ENCODE peak calls at places on chromosomes 4 and X, in five cellular contexts. S, C, M, K and F are unnamed samples.

GRCh38 chr4:114417214-114417613 is 181.4 kb upstream of the UGT8 start:
- DNase-seq in S (peak), C (no peak), M (no peak), K (no peak), F (no peak)

GRCh38 chr4:24372341-24372740 is 212.0 kb downstream of the DHX15 start:
- DNase-seq in S (no peak), C (no peak), M (no peak), K (no peak), F (no peak)

GRCh38 chrX:19990519-19991349 is at the start of gene BCLAF3:
- DNase-seq in S (peak), C (peak), M (peak), K (peak), F (peak)

GRCh38 chr4:125254111-125254510 is 60.6 kb upstream of the FAT4 start:
- DNase-seq in S (no peak), C (no peak), M (peak), K (no peak), F (no peak)

GRCh38 chr4:9703391-9703790 is 78.0 kb upstream of the DRD5 start:
- DNase-seq in S (peak), C (peak), M (peak), K (peak), F (no peak)

GRCh38 chrX:129540725-129541184 is 696 bp downstream of the OCRL start:
- DNase-seq in S (peak), C (no peak), M (peak), K (peak), F (no peak)

GRCh38 chr4:134043266-134043665 is 158.3 kb downstream of the PABPC4L start:
- DNase-seq in S (no peak), C (no peak), M (no peak), K (no peak), F (no peak)

GRCh38 chrX:11267311-11267910 is 25.8 kb upstream of the AMELX start:
- DNase-seq in S (no peak), C (no peak), M (no peak), K (no peak), F (no peak)

GRCh38 chr4:26197018-26197779 is 123.6 kb upstream of the RBPJ start:
- DNase-seq in S (peak), C (peak), M (peak), K (no peak), F (peak)

GRCh38 chr4:107906458-107907100 is 24.8 kb upstream of the CYP2U1 start:
- DNase-seq in S (no peak), C (no peak), M (no peak), K (no peak), F (no peak)

GRCh38 chrX:2908125-2908685 is 20.9 kb downstream of the ARSD start:
- DNase-seq in S (no peak), C (no peak), M (no peak), K (no peak), F (no peak)

GRCh38 chrX:2910109-2910508 is 19.0 kb downstream of the ARSD start:
- DNase-seq in S (no peak), C (no peak), M (no peak), K (no peak), F (no peak)

GRCh38 chrX:2917767-2918166 is 11.4 kb downstream of the ARSD start:
- DNase-seq in S (no peak), C (no peak), M (no peak), K (no peak), F (no peak)

GRCh38 chrX:2907295-2907694 is 21.8 kb downstream of the ARSD start:
- DNase-seq in S (no peak), C (no peak), M (no peak), K (no peak), F (no peak)

GRCh38 chrX:2913118-2913517 is 16.0 kb downstream of the ARSD start:
- DNase-seq in S (no peak), C (no peak), M (no peak), K (peak), F (no peak)
- TF ChIP-seq CTCF in S (no peak), C (no peak), M (no peak), K (peak), F (no peak)

DNA sequence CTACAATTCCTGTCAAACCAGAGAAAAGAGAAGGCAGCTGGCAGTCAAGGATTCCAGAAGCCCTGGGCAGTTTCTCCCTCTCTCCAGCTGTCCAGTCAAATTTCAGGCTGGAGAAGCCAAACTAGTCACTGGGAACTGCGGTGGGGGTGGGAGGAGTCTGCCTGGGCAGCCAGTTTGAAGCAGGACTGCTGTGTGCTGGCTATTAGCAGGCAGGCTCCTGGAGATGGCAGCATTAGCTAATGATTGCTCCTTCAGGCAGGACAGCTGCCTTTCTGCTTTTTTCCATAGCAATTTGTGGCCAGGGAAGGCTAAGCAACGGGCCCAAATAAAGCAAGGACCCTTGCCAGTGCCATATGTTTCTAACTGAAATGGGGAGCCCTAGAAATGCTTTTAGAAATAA is 44.7 kb upstream of the FGF13 start:
- DNase-seq in S (peak), C (peak), M (peak), K (peak), F (no peak)
- TF ChIP-seq CTCF in S (peak), C (no peak), M (peak), K (peak), F (peak)

GRCh38 chr4:140233811-140234696 is 80.1 kb upstream of the MAML3 start:
- DNase-seq in S (peak), C (no peak), M (no peak), K (peak), F (no peak)
- TF ChIP-seq CTCF in S (no peak), C (no peak), M (no peak), K (peak), F (no peak)

GRCh38 chr4:158020175-158020574 is 152.7 kb downstream of the GASK1B start:
- DNase-seq in S (peak), C (no peak), M (peak), K (no peak), F (peak)

GRCh38 chr4:158020734-158021346 is 152.0 kb downstream of the GASK1B start:
- DNase-seq in S (peak), C (no peak), M (peak), K (no peak), F (no peak)

GRCh38 chr4:158025131-158025530 is 147.7 kb downstream of the GASK1B start:
- DNase-seq in S (peak), C (no peak), M (peak), K (no peak), F (no peak)
- TF ChIP-seq CTCF in S (no peak), C (no peak), M (no peak), K (no peak), F (no peak)

DNA sequence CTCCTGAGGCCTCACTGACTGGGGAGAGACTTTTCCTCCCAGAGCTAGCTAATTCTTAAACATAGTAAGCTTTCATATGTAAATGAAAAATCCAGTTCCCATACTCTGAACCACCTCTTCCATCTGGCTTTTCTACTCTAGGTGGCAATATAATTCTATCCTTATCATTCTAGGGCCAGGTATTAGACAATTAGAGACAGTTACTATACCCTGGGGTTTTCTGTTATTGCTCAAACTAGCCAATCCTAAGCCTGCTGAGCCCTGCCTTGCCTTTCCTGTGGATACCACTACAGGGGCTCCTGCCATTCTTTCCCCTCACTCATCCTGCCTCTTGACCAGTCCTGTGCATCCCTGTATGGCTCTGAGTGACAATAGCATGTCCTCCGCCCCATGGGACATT is 552.0 kb downstream of the STIM2 start:
- DNase-seq in S (peak), C (no peak), M (no peak), K (no peak), F (no peak)
- TF ChIP-seq CTCF in S (no peak), C (no peak), M (peak), K (no peak), F (no peak)

GRCh38 chr4:42965326-42965725 is 72.8 kb downstream of the GRXCR1 start:
- DNase-seq in S (peak), C (no peak), M (no peak), K (no peak), F (no peak)
- TF ChIP-seq CTCF in S (peak), C (no peak), M (peak), K (peak), F (no peak)

DNA sequence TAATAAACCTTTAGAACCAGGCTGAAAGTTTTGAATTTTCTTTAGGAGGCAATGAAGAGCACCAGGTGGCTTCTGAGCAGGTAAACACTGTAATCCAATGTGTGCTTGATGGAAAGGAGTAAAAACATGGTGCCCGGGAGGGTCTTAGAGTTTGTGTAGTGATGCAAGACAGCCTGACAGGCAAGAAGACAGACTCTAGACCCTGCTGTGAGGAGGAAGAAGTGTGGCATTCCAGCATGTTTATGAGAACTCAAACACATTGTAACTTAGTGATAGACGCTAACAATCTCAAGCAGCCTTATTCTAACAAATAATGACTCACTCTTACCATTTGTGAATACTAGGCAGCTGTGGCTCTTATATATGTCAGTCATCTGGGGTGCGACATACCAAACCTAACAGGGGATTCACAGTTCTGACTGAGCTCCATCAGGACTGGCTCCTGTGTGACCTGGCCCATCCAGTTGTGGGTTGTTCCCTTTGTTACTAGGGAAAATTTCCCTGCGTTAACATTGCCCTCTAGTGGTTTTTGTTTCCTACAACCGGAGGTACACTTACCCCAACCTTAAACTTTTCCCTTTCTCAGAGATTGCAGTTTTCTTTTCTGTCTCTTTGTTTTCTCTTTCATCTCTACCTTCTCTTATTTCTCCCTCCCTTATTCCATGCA is 53.8 kb downstream of the VSIG4 start:
- DNase-seq in S (peak), C (no peak), M (peak), K (peak), F (peak)
- TF ChIP-seq CTCF in S (peak), C (peak), M (peak), K (peak), F (peak)

GRCh38 chr4:137124278-137124932 is 407.9 kb downstream of the PCDH18 start:
- DNase-seq in S (peak), C (no peak), M (peak), K (no peak), F (peak)
- TF ChIP-seq CTCF in S (peak), C (peak), M (peak), K (peak), F (peak)

GRCh38 chrX:35726176-35726575 is 72.0 kb upstream of the MAGEB16 start:
- DNase-seq in S (peak), C (no peak), M (peak), K (no peak), F (no peak)
- TF ChIP-seq CTCF in S (peak), C (no peak), M (peak), K (peak), F (peak)

DNA sequence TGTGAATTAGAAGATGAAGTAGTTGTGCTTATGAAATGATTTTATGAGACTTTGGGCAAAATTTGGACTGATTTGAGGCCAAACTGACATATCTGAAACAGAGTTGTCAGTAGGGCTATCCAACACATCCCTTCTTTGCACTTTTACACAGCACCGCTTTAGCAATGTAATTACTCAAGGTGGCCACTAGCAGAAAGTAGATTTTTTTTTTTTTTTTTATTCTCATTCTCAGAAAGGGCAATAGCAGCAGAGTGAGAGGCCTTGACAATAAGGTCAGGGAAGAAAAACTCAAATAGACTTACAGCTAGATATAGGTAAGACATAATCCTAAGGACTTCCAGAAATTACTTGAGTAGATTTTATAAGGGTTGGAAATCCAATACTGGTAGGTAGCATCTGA is 414.3 kb downstream of the NAP1L3 start:
- DNase-seq in S (no peak), C (no peak), M (no peak), K (no peak), F (no peak)
- TF ChIP-seq CTCF in S (no peak), C (no peak), M (peak), K (peak), F (no peak)